ENCODE peak calls at places on chromosome 16, in seven cellular contexts. U is stimulated activated naive CD8-positive, alpha-beta T cell treated with anti-CD3 and anti-CD28 coated beads, Interleukin-15, amount 100 ng/mL, for 72 hours; N is iris pigment epithelial cell; F is stimulated activated CD4-positive, alpha-beta T cell treated with anti-CD3 and anti-CD28 coated beads, Interleukin-1b, Interleukin-23, amount 100 ng/mL, for 24 hours; L is NCI-H226; M is amygdala; R is midbrain. P is an unnamed sample.

GRCh38 chr16:28623172-28623711 is 13.4 kb upstream of the SULT1A1 start:
- DNase-seq in R (peak; percentile 6), N (no peak), U (peak; percentile 77), F (peak; percentile 36), L (no peak), M (no peak), P (peak; percentile 91)

GRCh38 chr16:62029947-62030346 is 6.3 kb downstream of the CDH8 start:
- DNase-seq in N (no peak), R (peak; percentile 5), L (no peak), M (no peak), U (no peak), F (no peak), P (no peak)

GRCh38 chr16:23869052-23869451 is 33.3 kb downstream of the PRKCB start:
- DNase-seq in N (no peak), L (no peak), U (no peak), M (no peak), F (no peak), R (no peak), P (no peak)

GRCh38 chr16:31439519-31439918 is 3.1 kb downstream of the ZNF843 start:
- DNase-seq in U (no peak), F (no peak), N (no peak), L (no peak), M (no peak), R (no peak), P (no peak)

GRCh38 chr16:51834131-51834530 is 683.1 kb upstream of the SALL1 start:
- DNase-seq in F (no peak), N (peak; percentile 31), U (no peak), M (no peak), L (no peak), R (no peak), P (no peak)

GRCh38 chr16:997440-998051 is 16.0 kb downstream of the SOX8 start:
- DNase-seq in F (no peak), U (no peak), N (peak; percentile 57), M (no peak), R (no peak), L (peak; percentile 83), P (no peak)

GRCh38 chr16:30112197-30113030 is 923 bp downstream of the GDPD3 start:
- DNase-seq in L (no peak), M (no peak), N (peak; percentile 55), U (peak; percentile 53), R (no peak), F (peak; percentile 57), P (peak; percentile 92)

GRCh38 chr16:85330694-85331188 is 218.5 kb upstream of the CIBAR2 start:
- DNase-seq in L (peak; percentile 81), N (peak; percentile 87), R (no peak), U (no peak), F (no peak), M (no peak), P (no peak)

GRCh38 chr16:78895661-78896060 is 704.9 kb downstream of the MAF start:
- DNase-seq in U (no peak), M (no peak), N (no peak), R (no peak), L (no peak), F (no peak), P (no peak)

GRCh38 chr16:11672206-11673090 is 4.2 kb downstream of the SNN start:
- DNase-seq in L (no peak), U (no peak), R (no peak), F (no peak), M (no peak), N (no peak), P (peak; percentile 77)

GRCh38 chr16:48829361-48829760 is 219.4 kb upstream of the N4BP1 start:
- DNase-seq in L (no peak), U (no peak), F (no peak), R (no peak), M (no peak), N (no peak), P (no peak)

GRCh38 chr16:30786936-30787612 is at the start of gene ZNF629:
- DNase-seq in U (peak; percentile 22), R (peak; percentile 86), M (peak; percentile 70), F (no peak), L (no peak), N (peak; percentile 57), P (peak; percentile 68)

GRCh38 chr16:65122974-65123845 is 1.3 kb upstream of the CDH11 start:
- DNase-seq in U (no peak), M (no peak), N (peak; percentile 63), R (peak; percentile 34), F (no peak), L (peak; percentile 70), P (peak; percentile 77)

GRCh38 chr16:69451166-69451565 is 26.7 kb downstream of the CYB5B start:
- DNase-seq in N (no peak), R (no peak), L (no peak), F (no peak), M (no peak), U (no peak), P (no peak)

GRCh38 chr16:57258226-57258909 is 13.3 kb downstream of the ARL2BP start:
- DNase-seq in N (no peak), F (no peak), U (no peak), L (no peak), R (no peak), M (no peak), P (no peak)

GRCh38 chr16:22326369-22326652 is 29.1 kb downstream of the POLR3E start:
- DNase-seq in N (no peak), F (no peak), L (no peak), R (no peak), M (no peak), U (no peak), P (no peak)

GRCh38 chr16:49158029-49158642 is 123.5 kb downstream of the CBLN1 start:
- DNase-seq in F (no peak), M (no peak), N (peak; percentile 8), L (peak; percentile 37), U (no peak), R (no peak), P (no peak)

GRCh38 chr16:30447512-30448226 is 2.0 kb upstream of the SEPHS2 start:
- DNase-seq in M (no peak), F (no peak), N (no peak), R (no peak), L (no peak), U (no peak), P (no peak)

GRCh38 chr16:14249291-14250032 is 178.3 kb downstream of the MRTFB start:
- DNase-seq in M (peak; percentile 2), U (peak; percentile 36), F (peak; percentile 12), N (peak; percentile 39), R (peak; percentile 59), L (no peak), P (no peak)

GRCh38 chr16:59698341-59698979 is 964.3 kb upstream of the GOT2 start:
- DNase-seq in U (no peak), L (no peak), F (no peak), N (peak; percentile 10), R (no peak), M (no peak), P (no peak)

GRCh38 chr16:2455081-2455845 is 4.6 kb upstream of the TEDC2 start:
- DNase-seq in F (no peak), U (no peak), R (no peak), N (no peak), L (no peak), M (no peak), P (peak; percentile 54)

GRCh38 chr16:3171855-3172593 is 16.0 kb upstream of the OR1F1 start:
- DNase-seq in R (no peak), M (no peak), L (no peak), N (peak; percentile 82), F (no peak), U (no peak), P (no peak)

GRCh38 chr16:56339431-56340195 is 85.7 kb downstream of the AMFR start:
- DNase-seq in F (no peak), R (no peak), L (no peak), M (no peak), U (no peak), N (no peak), P (no peak)

P was measured in left lung.